ENCODE peak calls at places on chromosomes 7 and 10, in five cellular contexts. One of them, this sample, is unnamed. For H3K27me3 and H3K4me1, the result is how much of the 10 kb centered on the place peaks cover.

GRCh38 chr10:24157567-24157966 is 51.4 kb upstream of the KIAA1217 start:
- DNase-seq in SJCRH30: no peak
- DNase-seq in SJSA1: no peak
- DNase-seq in cardiac muscle cell: no peak
- DNase-seq in esophagus squamous epithelium: no peak
- DNase-seq in this sample: no peak

GRCh38 chr7:6448943-6449543 is 1.3 kb upstream of the DAGLB start:
- DNase-seq in SJCRH30: no peak
- DNase-seq in SJSA1: no peak
- DNase-seq in cardiac muscle cell: no peak
- DNase-seq in esophagus squamous epithelium: no peak
- DNase-seq in this sample: no peak

GRCh38 chr7:73921623-73922528 is 60.9 kb downstream of the TMEM270 start:
- DNase-seq in SJCRH30: no peak
- DNase-seq in SJSA1: no peak
- DNase-seq in cardiac muscle cell: no peak
- DNase-seq in esophagus squamous epithelium: no peak
- DNase-seq in this sample: no peak

GRCh38 chr10:4344544-4344994 is 481.4 kb upstream of the AKR1E2 start:
- DNase-seq in SJCRH30: peak
- DNase-seq in SJSA1: peak
- DNase-seq in cardiac muscle cell: peak
- DNase-seq in esophagus squamous epithelium: no peak
- DNase-seq in this sample: no peak

GRCh38 chr10:130009228-130009627 is 45.2 kb upstream of the EBF3 start:
- DNase-seq in SJCRH30: no peak
- DNase-seq in SJSA1: no peak
- DNase-seq in cardiac muscle cell: no peak
- DNase-seq in esophagus squamous epithelium: no peak
- DNase-seq in this sample: no peak

GRCh38 chr10:60114765-60115586 is 208.6 kb upstream of the CCDC6 start:
- DNase-seq in SJCRH30: peak
- DNase-seq in SJSA1: peak
- DNase-seq in cardiac muscle cell: peak
- DNase-seq in esophagus squamous epithelium: no peak
- DNase-seq in this sample: no peak

GRCh38 chr10:88553116-88553752 is 29.9 kb downstream of the RNLS start:
- DNase-seq in SJCRH30: peak
- DNase-seq in SJSA1: peak
- DNase-seq in cardiac muscle cell: peak
- DNase-seq in esophagus squamous epithelium: no peak
- DNase-seq in this sample: no peak

GRCh38 chr10:124602646-124603365 is 141.2 kb downstream of the LHPP start:
- DNase-seq in SJCRH30: no peak
- DNase-seq in SJSA1: no peak
- DNase-seq in cardiac muscle cell: no peak
- DNase-seq in esophagus squamous epithelium: no peak
- DNase-seq in this sample: peak

GRCh38 chr10:87752571-87752970 is 65.5 kb downstream of the ATAD1 start:
- DNase-seq in SJCRH30: no peak
- DNase-seq in SJSA1: no peak
- DNase-seq in cardiac muscle cell: peak
- DNase-seq in esophagus squamous epithelium: no peak
- DNase-seq in this sample: no peak

GRCh38 chr7:94654764-94655561 is 970 bp downstream of the SGCE start:
- DNase-seq in SJCRH30: peak
- DNase-seq in SJSA1: peak
- DNase-seq in cardiac muscle cell: peak
- DNase-seq in esophagus squamous epithelium: no peak
- DNase-seq in this sample: no peak

GRCh38 chr10:48634198-48634983 is 29.5 kb upstream of the ARHGAP22 start:
- DNase-seq in SJCRH30: no peak
- DNase-seq in SJSA1: no peak
- DNase-seq in cardiac muscle cell: peak
- DNase-seq in esophagus squamous epithelium: peak
- DNase-seq in this sample: no peak

GRCh38 chr10:124093076-124093773 is at the start of gene CHST15:
- DNase-seq in SJCRH30: no peak
- DNase-seq in SJSA1: no peak
- DNase-seq in cardiac muscle cell: peak
- DNase-seq in esophagus squamous epithelium: no peak
- DNase-seq in this sample: no peak

GRCh38 chr7:91780526-91780925 is 100.0 kb downstream of the MTERF1 start:
- DNase-seq in SJCRH30: no peak
- DNase-seq in SJSA1: no peak
- DNase-seq in cardiac muscle cell: no peak
- DNase-seq in esophagus squamous epithelium: no peak
- DNase-seq in this sample: no peak

GRCh38 chr10:24518981-24519597 is 204.6 kb downstream of the ARHGAP21 start:
- DNase-seq in SJCRH30: peak
- DNase-seq in SJSA1: peak
- DNase-seq in cardiac muscle cell: peak
- DNase-seq in esophagus squamous epithelium: no peak
- DNase-seq in this sample: peak

GRCh38 chr10:118116555-118117311 is 70.0 kb upstream of the RAB11FIP2 start:
- DNase-seq in SJCRH30: no peak
- DNase-seq in SJSA1: no peak
- DNase-seq in cardiac muscle cell: no peak
- DNase-seq in esophagus squamous epithelium: no peak
- DNase-seq in this sample: no peak

GRCh38 chr10:79084972-79085597 is 16.3 kb downstream of the ZMIZ1 start:
- DNase-seq in SJCRH30: no peak
- DNase-seq in SJSA1: no peak
- DNase-seq in cardiac muscle cell: no peak
- DNase-seq in esophagus squamous epithelium: no peak
- DNase-seq in this sample: no peak

GRCh38 chr10:46234026-46234425 is 52.8 kb upstream of the ANTXRL start:
- DNase-seq in SJCRH30: no peak
- DNase-seq in SJSA1: no peak
- DNase-seq in cardiac muscle cell: no peak
- DNase-seq in esophagus squamous epithelium: no peak
- DNase-seq in this sample: no peak

GRCh38 chr10:113555751-113556150 is 2.9 kb downstream of the HABP2 start:
- DNase-seq in SJCRH30: no peak
- DNase-seq in SJSA1: no peak
- DNase-seq in cardiac muscle cell: no peak
- DNase-seq in esophagus squamous epithelium: no peak
- DNase-seq in this sample: no peak

GRCh38 chr10:1126461-1126860 is 70.3 kb downstream of the WDR37 start:
- DNase-seq in SJCRH30: no peak
- DNase-seq in SJSA1: no peak
- DNase-seq in cardiac muscle cell: no peak
- DNase-seq in esophagus squamous epithelium: no peak
- DNase-seq in this sample: no peak

GRCh38 chr7:95276114-95276513 is 48.2 kb downstream of the PON1 start:
- DNase-seq in SJCRH30: no peak
- DNase-seq in SJSA1: no peak
- DNase-seq in cardiac muscle cell: no peak
- DNase-seq in esophagus squamous epithelium: no peak
- DNase-seq in this sample: no peak

GRCh38 chr10:14604181-14605142 is 170.2 kb downstream of the FAM107B start:
- DNase-seq in SJCRH30: peak
- DNase-seq in SJSA1: peak
- DNase-seq in cardiac muscle cell: peak
- DNase-seq in esophagus squamous epithelium: peak
- DNase-seq in this sample: peak

GRCh38 chr10:62788861-62789467 is 15.6 kb upstream of the ADO start:
- DNase-seq in SJCRH30: peak
- DNase-seq in SJSA1: peak
- DNase-seq in cardiac muscle cell: no peak
- DNase-seq in esophagus squamous epithelium: no peak
- DNase-seq in this sample: no peak

GRCh38 chr10:96509017-96509641 is 4.6 kb downstream of the TLL2 start:
- DNase-seq in SJCRH30: no peak
- DNase-seq in SJSA1: peak
- DNase-seq in cardiac muscle cell: peak
- DNase-seq in esophagus squamous epithelium: no peak
- DNase-seq in this sample: no peak

GRCh38 chr7:90211391-90212148 is at the start of gene STEAP2:
- DNase-seq in SJCRH30: peak
- DNase-seq in SJSA1: peak
- DNase-seq in cardiac muscle cell: peak
- DNase-seq in esophagus squamous epithelium: peak
- DNase-seq in this sample: no peak

GRCh38 chr7:126700807-126701604 is 551.7 kb downstream of the GRM8 start:
- DNase-seq in SJCRH30: peak
- DNase-seq in SJSA1: peak
- DNase-seq in cardiac muscle cell: peak
- DNase-seq in esophagus squamous epithelium: no peak
- DNase-seq in this sample: no peak

DNA sequence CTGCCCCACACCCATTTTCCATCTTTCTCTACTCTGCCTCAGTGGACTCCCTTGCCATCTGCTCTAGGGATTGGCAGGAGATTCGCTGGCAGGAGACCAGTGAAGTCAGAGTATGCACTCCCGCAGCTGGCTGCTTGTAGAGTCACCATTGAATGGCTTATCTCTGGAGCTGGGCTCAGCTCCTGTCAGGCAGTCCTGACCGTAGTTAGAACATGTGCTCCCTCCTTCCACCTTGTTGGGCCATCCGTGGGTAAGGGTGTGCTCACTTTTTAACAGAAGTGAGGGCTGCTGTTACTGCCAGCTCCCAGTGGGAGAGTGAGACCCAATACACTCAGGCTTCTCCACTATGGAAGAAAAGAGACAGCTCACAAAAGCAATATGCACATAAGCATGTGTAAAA is 773.4 kb downstream of the GRID1 start:
- DNase-seq in SJCRH30: no peak
- DNase-seq in SJSA1: no peak
- DNase-seq in cardiac muscle cell: no peak
- DNase-seq in esophagus squamous epithelium: no peak
- DNase-seq in this sample: no peak
- H3K4me3 ChIP-seq in SJCRH30: no peak
- H3K4me3 ChIP-seq in SJSA1: no peak
- H3K4me3 ChIP-seq in cardiac muscle cell: no peak
- H3K4me3 ChIP-seq in esophagus squamous epithelium: no peak
- H3K4me3 ChIP-seq in this sample: no peak

GRCh38 chr7:139548302-139549028 is 25.0 kb downstream of the CLEC2L start:
- DNase-seq in SJCRH30: no peak
- DNase-seq in SJSA1: no peak
- DNase-seq in cardiac muscle cell: no peak
- DNase-seq in esophagus squamous epithelium: no peak
- DNase-seq in this sample: no peak

GRCh38 chr7:139542308-139543151 is 19.0 kb downstream of the CLEC2L start:
- DNase-seq in SJCRH30: no peak
- DNase-seq in SJSA1: no peak
- DNase-seq in cardiac muscle cell: no peak
- DNase-seq in esophagus squamous epithelium: no peak
- DNase-seq in this sample: no peak

GRCh38 chr7:139541600-139542307 is 18.3 kb downstream of the CLEC2L start:
- DNase-seq in SJCRH30: no peak
- DNase-seq in SJSA1: no peak
- DNase-seq in cardiac muscle cell: no peak
- DNase-seq in esophagus squamous epithelium: no peak
- DNase-seq in this sample: no peak

GRCh38 chr7:139543801-139544603 is 20.5 kb downstream of the CLEC2L start:
- DNase-seq in SJCRH30: no peak
- DNase-seq in SJSA1: no peak
- DNase-seq in cardiac muscle cell: no peak
- DNase-seq in esophagus squamous epithelium: no peak
- DNase-seq in this sample: no peak

GRCh38 chr7:139544645-139545044 is 21.2 kb downstream of the CLEC2L start:
- DNase-seq in SJCRH30: no peak
- DNase-seq in SJSA1: no peak
- DNase-seq in cardiac muscle cell: no peak
- DNase-seq in esophagus squamous epithelium: no peak
- DNase-seq in this sample: no peak
- H3K27me3 ChIP-seq in SJCRH30: under half
- H3K27me3 ChIP-seq in SJSA1: under half
- H3K27me3 ChIP-seq in cardiac muscle cell: under half
- H3K27me3 ChIP-seq in esophagus squamous epithelium: under half
- H3K27me3 ChIP-seq in this sample: under half

GRCh38 chr7:104553074-104553473 is 224.7 kb downstream of the LHFPL3 start:
- DNase-seq in SJCRH30: no peak
- DNase-seq in SJSA1: no peak
- DNase-seq in cardiac muscle cell: no peak
- DNase-seq in esophagus squamous epithelium: no peak
- DNase-seq in this sample: no peak

GRCh38 chr7:104548861-104549260 is 220.5 kb downstream of the LHFPL3 start:
- DNase-seq in SJCRH30: no peak
- DNase-seq in SJSA1: no peak
- DNase-seq in cardiac muscle cell: no peak
- DNase-seq in esophagus squamous epithelium: no peak
- DNase-seq in this sample: no peak

GRCh38 chr7:104552102-104552501 is 223.7 kb downstream of the LHFPL3 start:
- DNase-seq in SJCRH30: peak
- DNase-seq in SJSA1: peak
- DNase-seq in cardiac muscle cell: peak
- DNase-seq in esophagus squamous epithelium: no peak
- DNase-seq in this sample: no peak

GRCh38 chr7:104551226-104551625 is 222.8 kb downstream of the LHFPL3 start:
- DNase-seq in SJCRH30: no peak
- DNase-seq in SJSA1: no peak
- DNase-seq in cardiac muscle cell: no peak
- DNase-seq in esophagus squamous epithelium: no peak
- DNase-seq in this sample: no peak

GRCh38 chr7:104550362-104550761 is 222.0 kb downstream of the LHFPL3 start:
- DNase-seq in SJCRH30: no peak
- DNase-seq in SJSA1: no peak
- DNase-seq in cardiac muscle cell: no peak
- DNase-seq in esophagus squamous epithelium: no peak
- DNase-seq in this sample: no peak
- H3K4me1 ChIP-seq in SJCRH30: under half
- H3K4me1 ChIP-seq in SJSA1: under half
- H3K4me1 ChIP-seq in cardiac muscle cell: under half
- H3K4me1 ChIP-seq in esophagus squamous epithelium: under half
- H3K4me1 ChIP-seq in this sample: under half

GRCh38 chr10:128047991-128048826 is 78.0 kb downstream of the MKI67 start:
- DNase-seq in SJCRH30: no peak
- DNase-seq in SJSA1: no peak
- DNase-seq in cardiac muscle cell: peak
- DNase-seq in esophagus squamous epithelium: no peak
- DNase-seq in this sample: no peak

GRCh38 chr10:128045833-128046120 is 80.4 kb downstream of the MKI67 start:
- DNase-seq in SJCRH30: no peak
- DNase-seq in SJSA1: no peak
- DNase-seq in cardiac muscle cell: no peak
- DNase-seq in esophagus squamous epithelium: no peak
- DNase-seq in this sample: no peak

GRCh38 chr10:128046156-128046933 is 79.9 kb downstream of the MKI67 start:
- DNase-seq in SJCRH30: no peak
- DNase-seq in SJSA1: no peak
- DNase-seq in cardiac muscle cell: no peak
- DNase-seq in esophagus squamous epithelium: no peak
- DNase-seq in this sample: no peak

GRCh38 chr10:128047337-128047736 is 78.9 kb downstream of the MKI67 start:
- DNase-seq in SJCRH30: no peak
- DNase-seq in SJSA1: no peak
- DNase-seq in cardiac muscle cell: peak
- DNase-seq in esophagus squamous epithelium: peak
- DNase-seq in this sample: peak

DNA sequence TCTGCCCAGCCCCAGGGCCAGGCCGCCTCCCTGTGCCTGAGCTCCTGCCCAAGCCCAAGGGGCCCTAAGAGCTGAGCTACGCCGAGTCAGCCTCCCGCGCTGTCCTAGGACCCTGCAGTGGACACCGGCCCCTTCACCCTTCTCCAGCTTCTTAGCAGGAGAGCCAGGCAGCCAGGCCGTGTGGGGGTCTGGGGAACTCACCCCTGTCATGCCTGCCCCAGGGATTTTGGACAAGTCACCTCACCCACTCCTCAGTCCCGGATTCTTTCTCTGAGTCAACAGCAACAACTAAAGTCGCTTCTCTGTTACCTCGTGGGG is 79.3 kb downstream of the MKI67 start:
- DNase-seq in SJCRH30: no peak
- DNase-seq in SJSA1: no peak
- DNase-seq in cardiac muscle cell: no peak
- DNase-seq in esophagus squamous epithelium: no peak
- DNase-seq in this sample: no peak
- H3K4me3 ChIP-seq in SJCRH30: no peak
- H3K4me3 ChIP-seq in SJSA1: no peak
- H3K4me3 ChIP-seq in cardiac muscle cell: no peak
- H3K4me3 ChIP-seq in esophagus squamous epithelium: peak
- H3K4me3 ChIP-seq in this sample: peak